ENCODE peak calls at places on chromosomes 7 and 10, in four cellular contexts. R is astrocyte of the spinal cord, J is cardiac fibroblast, T is bronchial epithelial cell. K is an unnamed sample.
A peak's percentile ranks its signal among the peaks of the same experiment; 100 is the strongest.

GRCh38 chr10:131946321-131946751 is 35.4 kb downstream of the BNIP3 start:
- DNase-seq in J (peak; percentile 85), R (peak; percentile 86), T (peak; percentile 83), K (peak; percentile 94)

GRCh38 chr10:18020523-18020922 is 68.8 kb downstream of the SLC39A12 start:
- DNase-seq in J (no peak), T (peak; percentile 53), R (no peak), K (no peak)

GRCh38 chr7:158187055-158187770 is 400.4 kb downstream of the PTPRN2 start:
- DNase-seq in T (no peak), R (peak; percentile 4), J (no peak), K (no peak)

GRCh38 chr10:58756126-58756525 is 243.5 kb downstream of the BICC1 start:
- DNase-seq in R (peak; percentile 66), T (no peak), J (peak; percentile 68), K (peak; percentile 84)

GRCh38 chr10:110758128-110758527 is 113.6 kb upstream of the PDCD4 start:
- DNase-seq in R (no peak), J (no peak), T (no peak), K (no peak)

GRCh38 chr7:4739528-4739992 is 35.9 kb upstream of the AP5Z1 start:
- DNase-seq in R (peak; percentile 75), J (peak; percentile 81), T (peak; percentile 46), K (peak; percentile 73)

GRCh38 chr10:6619663-6620062 is 39.6 kb upstream of the PRKCQ start:
- DNase-seq in T (no peak), R (no peak), J (no peak), K (no peak)

GRCh38 chr10:130236711-130237110 is 100.5 kb downstream of the GLRX3 start:
- DNase-seq in R (no peak), J (no peak), T (no peak), K (no peak)

GRCh38 chr7:74514131-74514591 is 60.5 kb downstream of the GTF2IRD1 start:
- DNase-seq in T (no peak), J (no peak), R (no peak), K (no peak)

GRCh38 chr10:24456319-24456718 is 247.4 kb downstream of the KIAA1217 start:
- DNase-seq in R (peak; percentile 94), T (peak; percentile 98), J (peak; percentile 48), K (peak; percentile 82)

GRCh38 chr7:26346611-26347200 is 55.0 kb downstream of the SNX10 start:
- DNase-seq in J (no peak), T (peak; percentile 96), R (no peak), K (no peak)

GRCh38 chr7:100837099-100837836 is 9.9 kb upstream of the EPHB4 start:
- DNase-seq in R (peak; percentile 93), J (peak; percentile 93), T (peak; percentile 72), K (peak; percentile 89)

GRCh38 chr10:110336111-110336721 is 31.5 kb upstream of the SMNDC1 start:
- DNase-seq in J (peak; percentile 97), R (peak; percentile 98), T (peak; percentile 93), K (peak; percentile 99)

GRCh38 chr10:132638130-132638515 is 100.5 kb downstream of the INPP5A start:
- DNase-seq in R (no peak), T (no peak), J (no peak), K (no peak)

GRCh38 chr7:107982918-107983389 is 20.0 kb downstream of the LAMB1 start:
- DNase-seq in R (peak; percentile 24), T (peak; percentile 8), J (peak; percentile 44), K (peak; percentile 77)

GRCh38 chr7:30752979-30753378 is 1.0 kb downstream of the INMT start:
- DNase-seq in J (peak; percentile 87), T (no peak), R (peak; percentile 24), K (peak; percentile 92)

GRCh38 chr10:85036661-85037060 is 708.3 kb downstream of the CCSER2 start:
- DNase-seq in R (no peak), J (no peak), T (no peak), K (no peak)

GRCh38 chr10:108204528-108205313 is 1040.2 kb upstream of the SORCS1 start:
- DNase-seq in T (peak; percentile 71), R (peak; percentile 14), J (peak; percentile 15), K (peak; percentile 0)

GRCh38 chr7:145134377-145134776 is 298.5 kb upstream of the TPK1 start:
- DNase-seq in T (no peak), J (no peak), R (no peak), K (no peak)

DNA sequence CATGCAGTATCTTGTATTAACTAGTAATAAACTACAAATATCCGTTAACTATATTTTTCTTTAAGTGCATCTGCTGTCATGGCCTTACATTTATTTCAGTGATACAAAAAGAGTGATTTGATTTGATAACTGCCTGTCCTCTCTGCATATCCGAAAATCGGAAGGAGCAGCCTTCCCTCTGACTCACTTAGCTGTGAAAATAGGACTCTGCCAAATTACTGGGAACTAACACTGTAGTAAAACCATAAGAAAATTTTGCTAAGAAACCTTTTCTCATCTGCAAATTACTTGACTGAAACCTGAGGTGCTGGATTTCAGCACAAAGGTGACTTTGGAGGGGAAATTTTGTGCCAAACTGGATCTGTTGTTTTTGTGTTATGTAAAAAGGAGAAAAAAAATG is 176.6 kb upstream of the MKLN1 start:
- DNase-seq in T (no peak), J (no peak), R (no peak), K (no peak)
- TF ChIP-seq CTCF in T (no peak), J (no peak), R (no peak), K (no peak)

DNA sequence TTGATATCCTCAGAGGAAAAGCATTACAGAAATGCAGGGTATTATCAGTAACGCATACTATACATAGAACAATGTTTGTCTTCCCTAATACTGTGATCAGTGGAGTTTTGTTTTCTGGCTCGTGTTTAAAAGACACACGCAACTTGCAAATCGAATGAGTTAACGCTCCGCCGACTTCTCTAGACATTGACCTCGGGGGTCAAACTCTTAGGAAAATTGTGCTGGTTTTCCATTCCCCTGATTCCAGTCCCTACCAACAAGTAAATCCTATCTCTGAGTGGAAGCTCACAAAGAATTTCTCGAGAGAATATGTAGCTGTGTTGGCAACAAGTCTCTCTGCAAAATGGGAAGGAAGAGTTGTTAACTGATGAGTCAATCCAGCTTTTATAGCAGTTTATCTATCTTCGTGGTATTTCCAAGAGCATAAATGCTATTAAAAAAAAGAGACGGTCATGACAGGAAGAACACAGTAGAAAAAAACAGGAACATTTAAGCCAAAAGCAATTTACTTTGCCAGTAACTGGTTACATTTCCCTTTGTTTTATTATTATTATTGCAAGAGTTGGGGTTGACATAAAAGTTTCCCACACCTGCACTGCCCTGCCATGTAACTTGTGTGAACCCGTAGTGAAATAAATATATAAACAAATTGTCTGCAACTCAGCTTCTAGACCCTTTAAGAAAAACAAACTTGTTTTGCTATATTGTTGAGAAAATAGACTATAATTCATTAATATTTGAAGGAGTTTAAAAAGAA is 144.4 kb downstream of the ARID5B start:
- DNase-seq in R (peak; percentile 92), J (peak; percentile 95), T (peak; percentile 54), K (peak; percentile 91)
- H3K4me3 ChIP-seq in R (peak overlapping the region; percentile 16), J (no peak overlapping the region), T (no peak overlapping the region), K (no peak overlapping the region)

GRCh38 chr10:122446668-122447410 is 7.6 kb upstream of the ARMS2 start:
- DNase-seq in J (peak; percentile 55), R (peak; percentile 20), T (peak; percentile 48), K (peak; percentile 36)
- TF ChIP-seq CTCF in J (no peak), R (no peak), T (no peak), K (no peak)

GRCh38 chr7:114822844-114823243 is 99.0 kb upstream of the MDFIC start:
- DNase-seq in R (no peak), J (no peak), T (no peak), K (no peak)

GRCh38 chr7:114822131-114822530 is 99.8 kb upstream of the MDFIC start:
- DNase-seq in R (no peak), J (no peak), T (no peak), K (no peak)

GRCh38 chr7:114818501-114818900 is 103.4 kb upstream of the MDFIC start:
- DNase-seq in T (peak; percentile 93), J (peak; percentile 46), R (peak; percentile 71), K (peak; percentile 61)

GRCh38 chr7:114820993-114821945 is 100.6 kb upstream of the MDFIC start:
- DNase-seq in J (peak; percentile 77), R (no peak), T (no peak), K (peak; percentile 79)

GRCh38 chr7:114819629-114820362 is 102.1 kb upstream of the MDFIC start:
- DNase-seq in J (peak; percentile 97), T (peak; percentile 100), R (peak; percentile 94), K (peak; percentile 99)
- H3K4me3 ChIP-seq in J (no peak overlapping the region), T (no peak overlapping the region), R (no peak overlapping the region), K (no peak overlapping the region)

GRCh38 chr10:68406815-68407585 is at the start of gene RUFY2:
- DNase-seq in R (peak; percentile 79), T (peak; percentile 36), J (peak; percentile 84), K (peak; percentile 73)
- TF ChIP-seq CTCF in R (peak; percentile 42), T (peak; percentile 46), J (peak; percentile 7), K (peak; percentile 49)

GRCh38 chr10:86970887-86971145 is 2.5 kb downstream of the ADIRF start:
- DNase-seq in J (no peak), R (no peak), T (no peak), K (no peak)

GRCh38 chr10:86968994-86969355 is 693 bp downstream of the ADIRF start:
- DNase-seq in J (no peak), T (no peak), R (no peak), K (no peak)

GRCh38 chr10:86970152-86970886 is 2.0 kb downstream of the ADIRF start:
- DNase-seq in J (peak; percentile 34), R (peak; percentile 39), T (no peak), K (peak; percentile 67)

GRCh38 chr10:86968271-86968993 is at the start of gene ADIRF:
- DNase-seq in J (no peak), R (no peak), T (peak; percentile 80), K (no peak)

GRCh38 chr10:86969421-86970041 is 1.2 kb downstream of the ADIRF start:
- DNase-seq in R (peak; percentile 29), J (peak; percentile 38), T (peak; percentile 88), K (peak; percentile 43)
- H3K4me3 ChIP-seq in R (peak overlapping the region; percentile 34), J (no peak overlapping the region), T (peak overlapping the region; percentile 54), K (peak overlapping the region; percentile 73)

DNA sequence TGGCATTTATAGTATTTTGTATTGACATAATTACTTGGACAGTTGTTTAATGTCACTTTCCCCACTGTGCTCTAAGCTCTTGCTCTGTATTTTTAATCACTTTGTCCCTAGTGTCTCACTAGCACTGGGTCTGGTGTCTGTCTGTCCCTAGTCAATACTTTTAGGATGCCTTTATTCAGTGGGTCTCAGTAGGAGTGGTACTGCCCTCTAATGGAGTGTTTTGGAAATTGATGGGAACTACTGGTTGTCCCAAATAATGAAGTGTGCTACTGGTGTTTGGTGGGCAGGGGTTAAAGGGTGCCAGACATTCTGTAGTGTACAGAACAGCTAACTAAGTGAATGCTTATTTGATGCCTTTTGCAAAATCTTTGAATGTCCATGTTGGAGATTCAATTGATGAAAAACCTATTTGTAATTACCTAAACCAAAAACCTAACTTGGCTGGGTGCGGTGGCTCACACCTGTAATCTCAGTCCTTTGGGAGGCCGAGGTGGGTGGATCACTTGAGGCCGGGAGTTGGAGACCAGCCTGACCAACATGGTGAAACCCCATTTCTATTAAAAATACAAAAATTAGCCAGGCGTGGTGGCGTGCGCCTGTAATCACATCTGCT is 33.3 kb downstream of the CDK14 start:
- DNase-seq in R (peak; percentile 60), T (peak; percentile 67), J (peak; percentile 77), K (peak; percentile 73)
- TF ChIP-seq CTCF in R (peak; percentile 60), T (peak; percentile 57), J (peak; percentile 74), K (peak; percentile 74)

K was measured in fibroblast of the aortic adventitia.